ENCODE peak calls at places on chromosome 20, in seven cellular contexts. O is activated naive CD4-positive, alpha-beta T cell treated with anti-CD3 and anti-CD28 coated beads, Interleukin-2, amount 50 U/mL, for 72 hours; M is NCI-H524; G is GM12864; E is AG08396; Y is amniotic epithelial cell; Z is brain microvascular endothelial cell. X is an unnamed sample.

GRCh38 chr20:62941792-62942191 is 3.8 kb downstream of the GID8 start:
- DNase-seq in O (no peak), M (no peak), G (no peak), E (no peak), Y (no peak), Z (no peak), X (no peak)

GRCh38 chr20:5172903-5173463 is 46.2 kb downstream of the CDS2 start:
- DNase-seq in O (no peak), M (no peak), G (no peak), E (no peak), Y (no peak), Z (no peak), X (no peak)

GRCh38 chr20:49657118-49657901 is 56.4 kb downstream of the B4GALT5 start:
- DNase-seq in O (no peak), M (no peak), G (no peak), E (peak; percentile 59), Y (peak; percentile 97), Z (no peak), X (no peak)

GRCh38 chr20:51402201-51402600 is 140.3 kb downstream of the NFATC2 start:
- DNase-seq in O (no peak), M (no peak), G (peak; percentile 49), E (peak; percentile 40), Y (peak; percentile 81), Z (no peak), X (no peak)

GRCh38 chr20:50815162-50815989 is 20.5 kb downstream of the BCAS4 start:
- DNase-seq in O (no peak), M (no peak), G (no peak), E (peak; percentile 78), Y (peak; percentile 40), Z (peak; percentile 66), X (no peak)

GRCh38 chr20:3010985-3011723 is 32.3 kb upstream of the GNRH2 start:
- DNase-seq in O (no peak), M (no peak), G (no peak), E (peak; percentile 61), Y (peak; percentile 80), Z (peak; percentile 38), X (no peak)

GRCh38 chr20:1894471-1894950 is 696 bp upstream of the SIRPA start:
- DNase-seq in O (no peak), M (no peak), G (no peak), E (peak; percentile 85), Y (peak; percentile 76), Z (no peak), X (peak; percentile 58)

GRCh38 chr20:57007171-57007540 is 259.3 kb downstream of the BMP7 start:
- DNase-seq in O (no peak), M (no peak), G (no peak), E (no peak), Y (no peak), Z (no peak), X (no peak)

GRCh38 chr20:44494266-44494665 is 18.6 kb downstream of the TTPAL start:
- DNase-seq in O (no peak), M (no peak), G (no peak), E (peak; percentile 20), Y (peak; percentile 33), Z (peak; percentile 65), X (no peak)

GRCh38 chr20:49037962-49038387 is 8.1 kb upstream of the CSE1L start:
- DNase-seq in O (no peak), M (no peak), G (no peak), E (no peak), Y (peak; percentile 36), Z (peak; percentile 6), X (no peak)

GRCh38 chr20:32536861-32537656 is 48.1 kb downstream of the NOL4L start:
- DNase-seq in O (peak; percentile 78), M (no peak), G (no peak), E (no peak), Y (no peak), Z (no peak), X (no peak)

GRCh38 chr20:11210611-11211010 is 536.8 kb upstream of the JAG1 start:
- DNase-seq in O (no peak), M (no peak), G (no peak), E (no peak), Y (no peak), Z (no peak), X (no peak)

GRCh38 chr20:58058421-58059140 is 169.9 kb downstream of the ANKRD60 start:
- DNase-seq in O (no peak), M (no peak), G (no peak), E (no peak), Y (no peak), Z (no peak), X (no peak)

GRCh38 chr20:48804300-48804980 is 23.4 kb downstream of the PREX1 start:
- DNase-seq in O (no peak), M (no peak), G (no peak), E (no peak), Y (no peak), Z (no peak), X (no peak)

GRCh38 chr20:46030290-46031013 is 1.4 kb downstream of the SLC12A5 start:
- DNase-seq in O (no peak), M (no peak), G (no peak), E (no peak), Y (no peak), Z (no peak), X (no peak)

GRCh38 chr20:3354247-3354646 is 53.2 kb downstream of the DNAAF9 start:
- DNase-seq in O (no peak), M (no peak), G (no peak), E (no peak), Y (no peak), Z (no peak), X (no peak)

GRCh38 chr20:47224300-47224791 is 132.2 kb downstream of the ZMYND8 start:
- DNase-seq in O (no peak), M (no peak), G (no peak), E (no peak), Y (no peak), Z (no peak), X (no peak)

GRCh38 chr20:14295238-14295637 is 42.2 kb downstream of the FLRT3 start:
- DNase-seq in O (no peak), M (no peak), G (no peak), E (no peak), Y (no peak), Z (no peak), X (no peak)

GRCh38 chr20:58512808-58513552 is 2.2 kb downstream of the APCDD1L start:
- DNase-seq in O (no peak), M (no peak), G (no peak), E (no peak), Y (no peak), Z (no peak), X (no peak)

GRCh38 chr20:19981091-19981490 is 36.1 kb upstream of the NAA20 start:
- DNase-seq in O (no peak), M (no peak), G (no peak), E (no peak), Y (peak; percentile 49), Z (no peak), X (no peak)

GRCh38 chr20:14622796-14623195 is 285.4 kb upstream of the FLRT3 start:
- DNase-seq in O (no peak), M (no peak), G (no peak), E (peak; percentile 5), Y (peak; percentile 97), Z (peak; percentile 56), X (no peak)

GRCh38 chr20:23867152-23867776 is 12.3 kb downstream of the CST5 start:
- DNase-seq in O (no peak), M (no peak), G (no peak), E (no peak), Y (no peak), Z (no peak), X (no peak)

GRCh38 chr20:44536139-44536538 is 14.3 kb upstream of the SERINC3 start:
- DNase-seq in O (no peak), M (no peak), G (no peak), E (no peak), Y (no peak), Z (no peak), X (no peak)

GRCh38 chr20:560680-561079 is 17.1 kb upstream of the CSNK2A1 start:
- DNase-seq in O (no peak), M (no peak), G (no peak), E (no peak), Y (no peak), Z (no peak), X (no peak)

GRCh38 chr20:45470262-45470931 is 844 bp downstream of the WFDC2 start:
- DNase-seq in O (peak; percentile 79), M (peak; percentile 18), G (no peak), E (peak; percentile 36), Y (peak; percentile 8), Z (no peak), X (no peak)

GRCh38 chr20:61422636-61423425 is 170.8 kb downstream of the CDH4 start:
- DNase-seq in O (no peak), M (no peak), G (no peak), E (no peak), Y (no peak), Z (no peak), X (no peak)

GRCh38 chr20:49696594-49696993 is 17.1 kb downstream of the B4GALT5 start:
- DNase-seq in O (no peak), M (no peak), G (no peak), E (no peak), Y (no peak), Z (no peak), X (no peak)

GRCh38 chr20:53580376-53581111 is 13.1 kb downstream of the ZNF217 start:
- DNase-seq in O (no peak), M (no peak), G (no peak), E (no peak), Y (no peak), Z (no peak), X (no peak)

GRCh38 chr20:62994850-62995249 is 11.9 kb downstream of the BHLHE23 start:
- DNase-seq in O (no peak), M (no peak), G (no peak), E (no peak), Y (no peak), Z (no peak), X (no peak)

GRCh38 chr20:35665949-35666288 is 1.2 kb upstream of the CPNE1 start:
- DNase-seq in O (no peak), M (no peak), G (no peak), E (no peak), Y (no peak), Z (no peak), X (no peak)

GRCh38 chr20:60254901-60255411 is 296.7 kb downstream of the CDH26 start:
- DNase-seq in O (no peak), M (no peak), G (no peak), E (peak; percentile 53), Y (no peak), Z (peak; percentile 49), X (no peak)

GRCh38 chr20:43560974-43561373 is 2.1 kb downstream of the SGK2 start:
- DNase-seq in O (no peak), M (no peak), G (no peak), E (no peak), Y (no peak), Z (no peak), X (no peak)

GRCh38 chr20:891121-892080 is 24.7 kb downstream of the ANGPT4 start:
- DNase-seq in O (no peak), M (no peak), G (no peak), E (no peak), Y (no peak), Z (no peak), X (peak; percentile 67)

GRCh38 chr20:53794529-53795115 is 201.0 kb upstream of the ZNF217 start:
- DNase-seq in O (no peak), M (no peak), G (no peak), E (no peak), Y (no peak), Z (peak; percentile 38), X (no peak)

GRCh38 chr20:20261159-20261558 is 106.7 kb upstream of the INSM1 start:
- DNase-seq in O (no peak), M (no peak), G (no peak), E (no peak), Y (no peak), Z (no peak), X (no peak)

GRCh38 chr20:31595654-31596411 is 9.3 kb upstream of the ID1 start:
- DNase-seq in O (no peak), M (no peak), G (no peak), E (peak; percentile 89), Y (peak; percentile 88), Z (no peak), X (peak; percentile 89)